ENCODE peak calls at places on chromosomes 1 and 21, in seven cellular contexts. G is sigmoid colon, X is IMR-90, V is hepatocyte, T is right lobe of liver, M is lower lobe of right lung, J is GM23248. I is an unnamed sample.

GRCh38 chr1:29255134-29255666 is 18.9 kb downstream of the PTPRU start:
- DNase-seq in T (no peak), M (no peak), J (no peak), V (no peak), X (no peak), G (peak; percentile 57), I (peak; percentile 35)

GRCh38 chr1:234727018-234727757 is 117.2 kb upstream of the IRF2BP2 start:
- DNase-seq in T (no peak), M (no peak), G (peak; percentile 48), X (peak; percentile 29), J (no peak), V (no peak), I (no peak)

GRCh38 chr1:2966940-2967725 is 54.1 kb upstream of the ACTRT2 start:
- DNase-seq in T (peak; percentile 48), M (no peak), V (no peak), X (no peak), J (no peak), G (peak; percentile 60), I (peak; percentile 38)

GRCh38 chr1:167678422-167678821 is 43.4 kb upstream of the MPZL1 start:
- DNase-seq in M (no peak), J (no peak), T (no peak), V (no peak), G (no peak), X (no peak), I (no peak)

GRCh38 chr1:43329995-43330751 is 7.4 kb upstream of the MPL start:
- DNase-seq in X (peak; percentile 87), T (no peak), G (peak; percentile 58), M (no peak), V (peak; percentile 57), J (peak; percentile 86), I (no peak)

GRCh38 chr1:214429951-214430742 is 121.3 kb downstream of the PTPN14 start:
- DNase-seq in V (no peak), M (no peak), G (no peak), J (peak; percentile 52), T (no peak), X (peak; percentile 61), I (no peak)

GRCh38 chr1:85502171-85502570 is 37.2 kb upstream of the DDAH1 start:
- DNase-seq in X (peak; percentile 86), T (no peak), G (no peak), M (no peak), V (no peak), J (peak; percentile 67), I (no peak)

GRCh38 chr1:180283098-180283497 is 53.0 kb downstream of the LHX4 start:
- DNase-seq in M (no peak), G (no peak), T (no peak), X (no peak), J (no peak), V (no peak), I (no peak)

GRCh38 chr1:57423135-57424131 is at the start of gene DAB1:
- DNase-seq in J (peak; percentile 43), X (peak; percentile 11), T (no peak), G (no peak), M (no peak), V (peak; percentile 64), I (no peak)

GRCh38 chr1:2986549-2987305 is 34.5 kb upstream of the ACTRT2 start:
- DNase-seq in M (no peak), T (no peak), G (peak; percentile 36), V (no peak), X (no peak), J (no peak), I (no peak)

GRCh38 chr1:223738465-223739365 is 26.4 kb downstream of the CAPN2 start:
- DNase-seq in M (peak; percentile 70), V (peak; percentile 80), X (no peak), J (no peak), G (no peak), T (no peak), I (peak; percentile 68)

GRCh38 chr21:33578959-33579542 is 9.4 kb downstream of the DONSON start:
- DNase-seq in X (peak; percentile 58), G (no peak), V (no peak), T (no peak), M (no peak), J (peak; percentile 55), I (no peak)

GRCh38 chr1:206540044-206540758 is 32.9 kb downstream of the RASSF5 start:
- DNase-seq in M (peak; percentile 89), V (no peak), T (peak; percentile 96), G (no peak), J (peak; percentile 34), X (no peak), I (peak; percentile 93)

GRCh38 chr1:100719490-100719889 is at the start of gene VCAM1:
- DNase-seq in J (no peak), T (no peak), X (peak; percentile 57), G (no peak), V (peak; percentile 36), M (no peak), I (no peak)

GRCh38 chr1:6475381-6476133 is 9.6 kb upstream of the TNFRSF25 start:
- DNase-seq in G (no peak), J (peak; percentile 57), M (peak; percentile 84), X (no peak), V (peak; percentile 74), T (peak; percentile 85), I (peak; percentile 90)

GRCh38 chr1:92356956-92357355 is 58.1 kb downstream of the RPAP2 start:
- DNase-seq in J (peak; percentile 70), X (peak; percentile 88), M (no peak), V (peak; percentile 23), T (no peak), G (no peak), I (no peak)

GRCh38 chr1:44251989-44252625 is 38.8 kb downstream of the DMAP1 start:
- DNase-seq in V (no peak), X (no peak), G (no peak), J (no peak), T (no peak), M (no peak), I (no peak)

GRCh38 chr1:66354311-66354922 is 179.5 kb upstream of the SGIP1 start:
- DNase-seq in X (peak; percentile 69), G (no peak), T (no peak), V (no peak), M (no peak), J (peak; percentile 56), I (no peak)

GRCh38 chr1:156342556-156342955 is 4.2 kb downstream of the TSACC start:
- DNase-seq in J (peak; percentile 55), V (no peak), M (no peak), X (peak; percentile 57), G (no peak), T (no peak), I (no peak)

GRCh38 chr1:224333939-224334701 is 4.1 kb upstream of the NVL start:
- DNase-seq in X (peak; percentile 47), J (peak; percentile 45), G (no peak), V (no peak), M (no peak), T (no peak), I (no peak)

GRCh38 chr1:73839922-73840321 is 358.1 kb downstream of the LRRIQ3 start:
- DNase-seq in J (peak; percentile 3), M (no peak), T (no peak), X (no peak), V (peak; percentile 12), G (no peak), I (no peak)

GRCh38 chr21:42652527-42653491 is 612 bp upstream of the PDE9A start:
- DNase-seq in J (peak; percentile 50), T (peak; percentile 84), M (peak; percentile 84), V (peak; percentile 83), X (peak; percentile 31), G (peak; percentile 92), I (peak; percentile 58)

GRCh38 chr1:84429231-84429630 is 30.9 kb downstream of the DNASE2B start:
- DNase-seq in J (no peak), X (no peak), M (no peak), G (no peak), V (no peak), T (no peak), I (no peak)

GRCh38 chr1:10753279-10753678 is 43.2 kb downstream of the CASZ1 start:
- DNase-seq in T (no peak), J (no peak), M (no peak), X (no peak), G (no peak), V (no peak), I (no peak)

GRCh38 chr1:183289104-183289503 is 103.0 kb downstream of the LAMC2 start:
- DNase-seq in M (no peak), X (no peak), J (no peak), G (no peak), T (no peak), V (no peak), I (no peak)

GRCh38 chr1:9448132-9449105 is 90.8 kb upstream of the SLC25A33 start:
- DNase-seq in M (no peak), G (no peak), V (no peak), T (no peak), J (no peak), X (peak; percentile 23), I (no peak)

GRCh38 chr1:54874079-54874830 is 12.7 kb downstream of the DHCR24 start:
- DNase-seq in V (no peak), X (peak; percentile 66), T (no peak), J (peak; percentile 39), G (no peak), M (no peak), I (no peak)

GRCh38 chr1:227666286-227666685 is 68.8 kb downstream of the JMJD4 start:
- DNase-seq in T (no peak), X (no peak), J (peak; percentile 16), G (no peak), V (no peak), M (no peak), I (no peak)
- H3K9me3 ChIP-seq in T (peaks cover 17% of the 10 kb centered on the region), X (peaks cover 56% of the 10 kb centered on the region), J (peaks cover 7% of the 10 kb centered on the region), G (peaks cover 60% of the 10 kb centered on the region), V (peaks cover 34% of the 10 kb centered on the region), M (peaks cover 100% of the 10 kb centered on the region), I (peaks cover 3% of the 10 kb centered on the region)

DNA sequence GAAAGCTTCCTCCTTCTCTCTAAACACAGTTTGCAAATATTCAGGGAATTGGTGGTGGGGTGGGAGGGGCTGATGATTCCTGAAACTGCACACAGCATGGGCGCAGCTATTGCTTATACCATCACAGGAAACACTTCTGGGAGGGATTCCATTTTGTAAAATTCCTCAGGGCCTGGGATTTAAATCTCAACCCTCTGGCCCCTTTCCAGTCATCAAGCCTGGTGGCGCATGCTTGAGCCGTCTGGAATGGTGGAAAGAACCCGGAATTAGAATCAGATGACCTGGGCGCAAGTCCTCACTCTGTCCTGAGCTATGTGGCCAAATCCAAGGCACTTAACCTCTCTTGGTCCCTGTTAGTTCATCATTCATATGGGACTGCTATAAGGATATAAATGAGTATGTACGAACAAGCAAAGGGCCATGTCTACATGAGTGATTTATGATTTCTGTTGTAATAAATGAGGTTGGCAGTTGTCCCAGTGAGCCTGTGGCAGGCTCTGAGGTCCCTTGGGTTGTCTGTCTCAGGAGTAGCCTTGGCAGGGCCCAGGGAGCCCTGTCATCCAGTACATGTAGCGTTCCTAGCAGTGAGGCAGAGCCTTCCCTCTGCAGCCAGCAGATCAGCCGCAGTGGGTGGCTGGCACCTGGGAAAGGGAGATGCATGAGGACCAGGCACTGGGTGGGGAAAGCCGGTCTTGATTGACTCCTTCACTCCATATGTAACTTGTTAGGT is 72.0 kb downstream of the MAN1C1 start:
- DNase-seq in X (peak; percentile 59), J (peak; percentile 46), G (no peak), T (no peak), M (no peak), V (peak; percentile 51), I (no peak)
- H3K27ac ChIP-seq in X (peak overlapping the region; percentile 88), J (no peak overlapping the region), G (peak overlapping the region; percentile 54), T (peak overlapping the region; percentile 45), M (peak overlapping the region; percentile 4), V (peak overlapping the region; percentile 81), I (no peak overlapping the region)

GRCh38 chr1:18886003-18886335 is 16.4 kb downstream of the ALDH4A1 start:
- DNase-seq in T (no peak), J (peak; percentile 77), X (peak; percentile 59), G (no peak), M (no peak), V (peak; percentile 25), I (no peak)
- H3K9me3 ChIP-seq in T (no peaks in the 10 kb centered on the region), J (no peaks in the 10 kb centered on the region), X (no peaks in the 10 kb centered on the region), G (no peaks in the 10 kb centered on the region), M (no peaks in the 10 kb centered on the region), V (no peaks in the 10 kb centered on the region), I (no peaks in the 10 kb centered on the region)

GRCh38 chr1:87169250-87169910 is 159.3 kb upstream of the LMO4 start:
- DNase-seq in T (no peak), J (no peak), M (no peak), G (no peak), V (no peak), X (no peak), I (no peak)
- H3K27ac ChIP-seq in T (no peak overlapping the region), J (no peak overlapping the region), M (no peak overlapping the region), G (no peak overlapping the region), V (no peak overlapping the region), X (no peak overlapping the region), I (no peak overlapping the region)